ENCODE peak calls at places on chromosomes 16 and 17, in nine cellular contexts. R is vagina, P is prostate gland, X is breast epithelium, H is H1, A is GM12878, I is transverse colon, J is HL-60, V is SK-N-SH. F is an unnamed sample.

GRCh38 chr16:5415123-5415522 is 317.5 kb upstream of the EEF2KMT start:
- DNase-seq in R (no peak), P (no peak), X (no peak), H (no peak), A (no peak), I (no peak), J (no peak), V (no peak), F (no peak)

GRCh38 chr17:45750779-45751440 is 33.2 kb upstream of the CRHR1 start:
- DNase-seq in R (no peak), P (no peak), X (no peak), H (no peak), A (no peak), I (no peak), J (no peak), V (no peak), F (no peak)

GRCh38 chr16:10878644-10879498 is 1.9 kb downstream of the CIITA start:
- DNase-seq in R (no peak), P (no peak), X (no peak), H (peak), A (no peak), I (peak), J (no peak), V (peak), F (peak)

GRCh38 chr16:81823111-81823510 is 44.0 kb downstream of the PLCG2 start:
- DNase-seq in R (no peak), P (no peak), X (peak), H (peak), A (no peak), I (peak), J (no peak), V (no peak), F (no peak)

GRCh38 chr17:77086433-77087010 is 54.2 kb upstream of the SEC14L1 start:
- DNase-seq in R (no peak), P (peak), X (peak), H (peak), A (no peak), I (peak), J (peak), V (peak), F (peak)

GRCh38 chr17:63151981-63152523 is 186.0 kb downstream of the TANC2 start:
- DNase-seq in R (no peak), P (no peak), X (no peak), H (no peak), A (no peak), I (no peak), J (no peak), V (no peak), F (no peak)

GRCh38 chr16:22386976-22387375 is 12.6 kb upstream of the CDR2 start:
- DNase-seq in R (no peak), P (peak), X (no peak), H (no peak), A (no peak), I (no peak), J (no peak), V (no peak), F (no peak)

GRCh38 chr16:11949527-11949926 is 7.7 kb upstream of the NPIPB2 start:
- DNase-seq in R (no peak), P (peak), X (no peak), H (peak), A (no peak), I (peak), J (no peak), V (peak), F (no peak)

GRCh38 chr17:47685556-47686275 is 8.2 kb upstream of the TBKBP1 start:
- DNase-seq in R (no peak), P (no peak), X (no peak), H (no peak), A (no peak), I (no peak), J (no peak), V (no peak), F (no peak)

GRCh38 chr17:9009737-9010136 is 11.6 kb upstream of the NTN1 start:
- DNase-seq in R (no peak), P (no peak), X (no peak), H (no peak), A (no peak), I (no peak), J (no peak), V (no peak), F (no peak)
- H3K27ac ChIP-seq in R (no peak), P (no peak), X (no peak), H (no peak), A (no peak), I (no peak), J (no peak), V (no peak), F (no peak)

GRCh38 chr17:978110-979093 is 1.2 kb downstream of the NXN start:
- DNase-seq in R (no peak), P (no peak), X (no peak), H (peak), A (no peak), I (no peak), J (no peak), V (peak), F (peak)

GRCh38 chr17:979539-980405 is at the start of gene NXN:
- DNase-seq in R (no peak), P (peak), X (peak), H (peak), A (no peak), I (peak), J (no peak), V (peak), F (peak)

GRCh38 chr17:979211-979538 is 401 bp downstream of the NXN start:
- DNase-seq in R (no peak), P (no peak), X (no peak), H (no peak), A (no peak), I (no peak), J (no peak), V (no peak), F (peak)

GRCh38 chr17:981292-981658 is 1.7 kb upstream of the NXN start:
- DNase-seq in R (no peak), P (no peak), X (no peak), H (no peak), A (no peak), I (no peak), J (no peak), V (no peak), F (no peak)

GRCh38 chr17:980406-981291 is 1.1 kb upstream of the NXN start:
- DNase-seq in R (no peak), P (peak), X (peak), H (no peak), A (peak), I (peak), J (no peak), V (peak), F (peak)
- TF ChIP-seq POLR2AphosphoS5 in R (no peak), P (peak), X (no peak), H (no peak), A (no peak), I (no peak), J (no peak), V (no peak), F (peak)

GRCh38 chr16:78594191-78594590 is 494.7 kb downstream of the WWOX start:
- DNase-seq in R (peak), P (no peak), X (no peak), H (no peak), A (no peak), I (no peak), J (no peak), V (no peak), F (no peak)

GRCh38 chr16:78596348-78596995 is 497.0 kb downstream of the WWOX start:
- DNase-seq in R (no peak), P (no peak), X (no peak), H (no peak), A (no peak), I (no peak), J (no peak), V (no peak), F (no peak)

GRCh38 chr16:78599271-78599670 is 499.8 kb downstream of the WWOX start:
- DNase-seq in R (no peak), P (no peak), X (no peak), H (no peak), A (no peak), I (no peak), J (no peak), V (peak), F (no peak)

GRCh38 chr16:78598186-78598585 is 498.7 kb downstream of the WWOX start:
- DNase-seq in R (no peak), P (no peak), X (no peak), H (no peak), A (no peak), I (no peak), J (no peak), V (no peak), F (no peak)

GRCh38 chr16:78596996-78597422 is 497.6 kb downstream of the WWOX start:
- DNase-seq in R (no peak), P (no peak), X (no peak), H (no peak), A (no peak), I (no peak), J (no peak), V (no peak), F (no peak)
- H3K27ac ChIP-seq in R (no peak), P (no peak), X (no peak), H (no peak), A (no peak), I (no peak), J (no peak), V (no peak), F (no peak)

GRCh38 chr17:6551909-6552768 is 4.2 kb downstream of the PITPNM3 start:
- DNase-seq in R (no peak), P (peak), X (peak), H (no peak), A (no peak), I (peak), J (no peak), V (no peak), F (peak)
- TF ChIP-seq POLR2AphosphoS5 in R (peak), P (peak), X (no peak), H (no peak), A (no peak), I (no peak), J (no peak), V (no peak), F (no peak)

DNA sequence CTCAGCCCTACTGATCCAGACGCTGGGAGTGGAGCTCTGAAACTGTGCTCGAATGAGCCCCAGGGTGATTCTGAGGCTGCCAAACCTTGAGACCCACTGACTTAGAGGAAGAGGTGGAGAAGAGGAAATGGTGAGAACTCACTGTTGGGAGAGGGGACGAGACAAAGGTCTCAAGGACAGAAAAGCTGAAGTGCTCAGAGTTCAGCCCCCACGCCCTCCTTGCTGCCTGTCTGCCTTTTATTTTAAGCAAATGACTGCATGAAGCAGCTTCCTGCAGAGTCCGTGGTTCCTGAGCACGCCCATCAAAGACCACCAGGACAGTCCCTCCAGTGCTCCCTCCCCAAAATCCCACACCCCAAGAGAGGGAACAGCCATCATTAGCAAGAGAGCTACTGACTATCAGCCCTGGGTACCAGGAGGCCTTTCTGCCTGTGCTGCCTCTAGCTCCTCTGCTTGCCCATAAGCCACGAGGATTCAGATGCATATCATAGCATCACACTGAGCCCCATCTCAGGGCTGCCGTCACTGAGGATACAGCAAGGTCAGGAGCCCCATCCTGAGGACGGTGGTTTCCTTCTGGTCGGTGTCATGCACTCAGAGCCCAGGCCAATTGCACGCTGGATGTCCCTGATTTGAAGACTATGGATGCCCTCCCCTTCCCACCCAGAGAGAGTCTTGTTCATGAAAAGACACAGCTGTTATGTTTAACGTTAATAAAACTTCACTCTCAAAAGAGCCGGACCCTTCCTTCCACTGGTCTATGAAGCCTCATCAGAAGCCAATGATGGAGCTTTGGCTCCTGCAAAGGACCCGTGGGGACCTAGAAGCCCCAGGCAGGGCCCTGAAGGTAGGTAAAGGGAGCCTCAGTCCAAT is 20.1 kb downstream of the COTL1 start:
- DNase-seq in R (no peak), P (no peak), X (no peak), H (no peak), A (no peak), I (no peak), J (no peak), V (no peak), F (no peak)
- H3K27ac ChIP-seq in R (peak), P (no peak), X (peak), H (no peak), A (peak), I (peak), J (peak), V (no peak), F (no peak)

GRCh38 chr17:16285646-16286008 is 67.6 kb downstream of the CENPV start:
- DNase-seq in R (no peak), P (no peak), X (no peak), H (no peak), A (no peak), I (no peak), J (no peak), V (no peak), F (no peak)

GRCh38 chr17:16281351-16281750 is 64.3 kb downstream of the PIGL start:
- DNase-seq in R (no peak), P (no peak), X (no peak), H (no peak), A (no peak), I (no peak), J (no peak), V (no peak), F (no peak)

GRCh38 chr17:16286009-16286946 is 67.0 kb downstream of the CENPV start:
- DNase-seq in R (peak), P (peak), X (peak), H (peak), A (peak), I (peak), J (peak), V (peak), F (peak)

GRCh38 chr17:16282522-16282921 is 65.5 kb downstream of the PIGL start:
- DNase-seq in R (no peak), P (no peak), X (no peak), H (no peak), A (no peak), I (no peak), J (no peak), V (no peak), F (no peak)

DNA sequence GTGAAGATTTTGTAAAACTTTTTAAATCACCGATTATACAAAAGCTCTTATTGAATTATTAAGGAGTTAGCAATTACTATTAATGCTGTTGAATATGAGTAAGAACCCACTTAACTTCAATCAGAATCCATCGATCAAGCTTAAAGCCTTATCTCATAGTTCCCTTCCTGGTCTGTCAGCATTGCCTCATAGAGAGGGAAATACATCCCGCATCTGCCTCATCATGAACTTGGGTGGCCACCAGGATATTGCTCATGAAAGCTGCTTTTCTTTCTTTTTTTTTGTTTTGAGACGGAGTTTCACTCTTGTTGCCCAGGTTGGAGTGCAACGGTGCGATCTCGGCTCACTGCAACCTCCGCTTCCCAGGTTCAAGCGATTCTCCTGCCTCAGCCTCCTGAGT is 66.7 kb downstream of the PIGL start:
- DNase-seq in R (no peak), P (no peak), X (no peak), H (no peak), A (no peak), I (no peak), J (no peak), V (no peak), F (no peak)
- TF ChIP-seq POLR2AphosphoS5 in R (no peak), P (no peak), X (no peak), H (no peak), A (no peak), I (no peak), J (no peak), V (no peak), F (no peak)

DNA sequence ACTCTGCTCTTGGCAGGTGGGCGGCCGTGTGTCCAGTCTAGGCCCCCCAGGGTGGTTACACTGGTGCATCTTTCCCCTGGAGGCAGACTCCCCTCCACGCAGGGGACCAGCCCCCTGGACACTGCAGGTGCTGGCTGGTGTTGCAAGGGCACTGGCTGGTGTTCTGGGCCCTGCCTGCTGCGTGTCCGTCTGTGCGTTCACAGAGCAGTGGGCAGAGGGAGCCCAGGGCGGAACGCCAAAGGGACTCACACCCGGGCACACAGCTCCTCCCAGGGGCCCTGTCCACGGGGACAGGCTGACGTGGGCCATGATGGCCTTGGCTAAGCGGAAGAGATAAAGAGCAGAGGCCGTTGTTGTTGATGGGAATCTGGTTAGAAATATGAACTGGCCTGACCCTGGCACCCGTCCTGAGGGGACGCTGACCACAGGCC is 27.3 kb downstream of the ACSF3 start:
- DNase-seq in R (no peak), P (no peak), X (no peak), H (no peak), A (no peak), I (no peak), J (no peak), V (no peak), F (no peak)
- H3K27ac ChIP-seq in R (no peak), P (no peak), X (no peak), H (no peak), A (no peak), I (no peak), J (no peak), V (no peak), F (no peak)